ENCODE peak calls at places on chromosomes 2 and 18, in nine cellular contexts. One of them, this sample, is unnamed.
A peak's percentile ranks its signal among the peaks of the same experiment; 100 is the strongest.

GRCh38 chr2:219287569-219288265 is 8.6 kb downstream of the DNAJB2 start:
- DNase-seq in transverse colon: no peak
- DNase-seq in A549: no peak
- DNase-seq in suprapubic skin: peak; percentile 43
- DNase-seq in adrenal gland: no peak
- DNase-seq in gastrocnemius medialis: no peak
- DNase-seq in uterus: no peak
- DNase-seq in spleen: no peak
- DNase-seq in right lobe of liver: no peak
- DNase-seq in this sample: no peak

GRCh38 chr18:30094556-30094955 is 948.0 kb downstream of the DSC3 start:
- DNase-seq in transverse colon: no peak
- DNase-seq in A549: no peak
- DNase-seq in suprapubic skin: no peak
- DNase-seq in adrenal gland: no peak
- DNase-seq in gastrocnemius medialis: no peak
- DNase-seq in uterus: no peak
- DNase-seq in spleen: no peak
- DNase-seq in right lobe of liver: no peak
- DNase-seq in this sample: no peak

GRCh38 chr18:11533942-11534496 is 75.4 kb upstream of the SLC35G4 start:
- DNase-seq in transverse colon: no peak
- DNase-seq in A549: no peak
- DNase-seq in suprapubic skin: peak; percentile 65
- DNase-seq in adrenal gland: no peak
- DNase-seq in gastrocnemius medialis: no peak
- DNase-seq in uterus: no peak
- DNase-seq in spleen: no peak
- DNase-seq in right lobe of liver: no peak
- DNase-seq in this sample: no peak

GRCh38 chr2:33343387-33343895 is 133.0 kb upstream of the RASGRP3 start:
- DNase-seq in transverse colon: no peak
- DNase-seq in A549: no peak
- DNase-seq in suprapubic skin: no peak
- DNase-seq in adrenal gland: no peak
- DNase-seq in gastrocnemius medialis: no peak
- DNase-seq in uterus: no peak
- DNase-seq in spleen: no peak
- DNase-seq in right lobe of liver: no peak
- DNase-seq in this sample: no peak

GRCh38 chr2:240788482-240788881 is 31.5 kb downstream of the KIF1A start:
- DNase-seq in transverse colon: no peak
- DNase-seq in A549: no peak
- DNase-seq in suprapubic skin: no peak
- DNase-seq in adrenal gland: no peak
- DNase-seq in gastrocnemius medialis: no peak
- DNase-seq in uterus: no peak
- DNase-seq in spleen: no peak
- DNase-seq in right lobe of liver: no peak
- DNase-seq in this sample: no peak

GRCh38 chr2:47283687-47284086 is 119.3 kb upstream of the MSH2 start:
- DNase-seq in transverse colon: no peak
- DNase-seq in A549: no peak
- DNase-seq in suprapubic skin: no peak
- DNase-seq in adrenal gland: no peak
- DNase-seq in gastrocnemius medialis: no peak
- DNase-seq in uterus: no peak
- DNase-seq in spleen: no peak
- DNase-seq in right lobe of liver: no peak
- DNase-seq in this sample: no peak

GRCh38 chr2:232927041-232927792 is 57.2 kb downstream of the SNORC start:
- DNase-seq in transverse colon: no peak
- DNase-seq in A549: peak; percentile 22
- DNase-seq in suprapubic skin: no peak
- DNase-seq in adrenal gland: peak; percentile 22
- DNase-seq in gastrocnemius medialis: no peak
- DNase-seq in uterus: no peak
- DNase-seq in spleen: no peak
- DNase-seq in right lobe of liver: no peak
- DNase-seq in this sample: no peak

GRCh38 chr2:240224676-240225075 is 84.2 kb upstream of the OTOS start:
- DNase-seq in transverse colon: no peak
- DNase-seq in A549: no peak
- DNase-seq in suprapubic skin: no peak
- DNase-seq in adrenal gland: no peak
- DNase-seq in gastrocnemius medialis: no peak
- DNase-seq in uterus: no peak
- DNase-seq in spleen: no peak
- DNase-seq in right lobe of liver: no peak
- DNase-seq in this sample: no peak

GRCh38 chr18:80157708-80158343 is 48.8 kb downstream of the ADNP2 start:
- DNase-seq in transverse colon: peak; percentile 81
- DNase-seq in A549: peak; percentile 75
- DNase-seq in suprapubic skin: peak; percentile 86
- DNase-seq in adrenal gland: peak; percentile 79
- DNase-seq in gastrocnemius medialis: peak; percentile 39
- DNase-seq in uterus: peak; percentile 75
- DNase-seq in spleen: peak; percentile 89
- DNase-seq in right lobe of liver: peak; percentile 80
- DNase-seq in this sample: peak; percentile 95

DNA sequence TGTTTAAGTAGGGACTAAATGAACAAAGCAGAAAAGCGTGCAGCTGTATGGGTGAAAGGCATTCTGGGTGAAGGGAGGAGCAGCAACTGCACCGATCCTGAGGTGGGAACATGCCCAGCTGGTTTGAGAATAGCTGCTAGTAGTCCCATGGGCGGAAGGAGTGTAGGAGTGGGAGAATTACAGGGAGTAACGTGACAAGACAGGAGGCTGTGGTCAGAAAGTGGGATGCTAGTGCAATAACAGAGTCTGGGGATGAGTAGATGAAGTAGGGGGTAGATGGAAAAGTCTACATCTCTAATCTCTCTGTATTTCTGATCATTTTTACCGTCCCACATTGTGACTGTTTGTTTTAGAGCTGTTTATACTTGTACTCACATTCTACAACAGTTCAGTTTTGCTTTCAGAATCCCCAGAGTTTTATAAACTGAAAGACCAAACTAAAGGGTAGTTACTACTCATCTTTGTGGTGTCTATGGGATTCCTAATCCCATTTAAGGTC is 118.9 kb downstream of the LCLAT1 start:
- DNase-seq in transverse colon: no peak
- DNase-seq in A549: no peak
- DNase-seq in suprapubic skin: no peak
- DNase-seq in adrenal gland: no peak
- DNase-seq in gastrocnemius medialis: peak; percentile 23
- DNase-seq in uterus: peak; percentile 20
- DNase-seq in spleen: no peak
- DNase-seq in right lobe of liver: no peak
- DNase-seq in this sample: no peak
- H3K27ac ChIP-seq in transverse colon: peak overlapping the region; percentile 47
- H3K27ac ChIP-seq in A549: no peak overlapping the region
- H3K27ac ChIP-seq in suprapubic skin: peak overlapping the region; percentile 69
- H3K27ac ChIP-seq in adrenal gland: no peak overlapping the region
- H3K27ac ChIP-seq in gastrocnemius medialis: peak overlapping the region; percentile 78
- H3K27ac ChIP-seq in uterus: no peak overlapping the region
- H3K27ac ChIP-seq in spleen: no peak overlapping the region
- H3K27ac ChIP-seq in right lobe of liver: no peak overlapping the region
- H3K27ac ChIP-seq in this sample: peak overlapping the region; percentile 48

GRCh38 chr2:172172513-172173217 is 70.0 kb upstream of the DLX2 start:
- DNase-seq in transverse colon: peak; percentile 86
- DNase-seq in A549: peak; percentile 58
- DNase-seq in suprapubic skin: no peak
- DNase-seq in adrenal gland: peak; percentile 61
- DNase-seq in gastrocnemius medialis: peak; percentile 25
- DNase-seq in uterus: peak; percentile 67
- DNase-seq in spleen: peak; percentile 92
- DNase-seq in right lobe of liver: peak; percentile 76
- DNase-seq in this sample: peak; percentile 53
- TF ChIP-seq POLR2A in transverse colon: peak; percentile 46
- TF ChIP-seq POLR2A in A549: no peak
- TF ChIP-seq POLR2A in suprapubic skin: no peak
- TF ChIP-seq POLR2A in adrenal gland: no peak
- TF ChIP-seq POLR2A in gastrocnemius medialis: no peak
- TF ChIP-seq POLR2A in uterus: no peak
- TF ChIP-seq POLR2A in spleen: no peak
- TF ChIP-seq POLR2A in right lobe of liver: no peak
- TF ChIP-seq POLR2A in this sample: no peak

DNA sequence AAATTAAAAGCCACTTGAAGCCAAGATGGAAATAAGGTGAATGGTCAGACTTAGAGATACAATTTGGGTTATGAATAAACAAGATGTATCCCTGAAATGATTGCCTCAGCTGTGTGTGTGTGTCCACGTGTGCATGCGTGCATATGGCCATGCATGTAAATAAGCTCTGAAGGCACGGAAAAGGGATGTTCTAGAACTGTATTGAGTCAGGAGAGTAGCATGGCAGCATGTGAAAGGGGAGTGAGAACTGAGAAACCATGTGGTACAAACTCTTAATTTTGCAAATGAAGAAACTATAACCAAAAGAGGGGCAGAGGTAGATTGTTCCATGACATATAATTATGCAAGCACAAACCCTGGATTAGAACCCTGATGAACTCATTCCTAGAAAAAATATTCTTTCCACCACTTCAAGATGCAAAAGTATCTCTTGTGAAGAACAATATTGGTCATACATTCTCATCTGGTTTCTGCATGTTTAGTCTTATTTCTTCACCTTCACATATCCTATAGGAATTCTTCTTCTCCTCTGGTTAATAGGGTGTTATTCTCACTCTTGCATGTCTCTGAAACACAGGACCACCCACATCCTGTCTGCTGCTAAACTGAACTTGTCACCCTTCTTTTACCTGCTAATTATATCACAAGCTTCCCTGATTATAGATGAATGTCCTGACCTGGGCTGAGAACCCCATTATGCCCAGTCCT is 455.8 kb downstream of the SETBP1 start:
- DNase-seq in transverse colon: no peak
- DNase-seq in A549: no peak
- DNase-seq in suprapubic skin: no peak
- DNase-seq in adrenal gland: no peak
- DNase-seq in gastrocnemius medialis: no peak
- DNase-seq in uterus: no peak
- DNase-seq in spleen: no peak
- DNase-seq in right lobe of liver: no peak
- DNase-seq in this sample: no peak
- H3K27ac ChIP-seq in transverse colon: no peak overlapping the region
- H3K27ac ChIP-seq in A549: no peak overlapping the region
- H3K27ac ChIP-seq in suprapubic skin: no peak overlapping the region
- H3K27ac ChIP-seq in adrenal gland: no peak overlapping the region
- H3K27ac ChIP-seq in gastrocnemius medialis: no peak overlapping the region
- H3K27ac ChIP-seq in uterus: no peak overlapping the region
- H3K27ac ChIP-seq in spleen: no peak overlapping the region
- H3K27ac ChIP-seq in right lobe of liver: no peak overlapping the region
- H3K27ac ChIP-seq in this sample: no peak overlapping the region

GRCh38 chr2:230410263-230410662 is 5.7 kb upstream of the SP100 start:
- DNase-seq in transverse colon: no peak
- DNase-seq in A549: no peak
- DNase-seq in suprapubic skin: no peak
- DNase-seq in adrenal gland: no peak
- DNase-seq in gastrocnemius medialis: no peak
- DNase-seq in uterus: no peak
- DNase-seq in spleen: no peak
- DNase-seq in right lobe of liver: no peak
- DNase-seq in this sample: no peak

GRCh38 chr2:230412369-230412706 is 3.7 kb upstream of the SP100 start:
- DNase-seq in transverse colon: no peak
- DNase-seq in A549: no peak
- DNase-seq in suprapubic skin: no peak
- DNase-seq in adrenal gland: no peak
- DNase-seq in gastrocnemius medialis: no peak
- DNase-seq in uterus: no peak
- DNase-seq in spleen: no peak
- DNase-seq in right lobe of liver: no peak
- DNase-seq in this sample: no peak

GRCh38 chr2:230410861-230411464 is 5.0 kb upstream of the SP100 start:
- DNase-seq in transverse colon: no peak
- DNase-seq in A549: no peak
- DNase-seq in suprapubic skin: peak; percentile 78
- DNase-seq in adrenal gland: no peak
- DNase-seq in gastrocnemius medialis: no peak
- DNase-seq in uterus: no peak
- DNase-seq in spleen: peak; percentile 76
- DNase-seq in right lobe of liver: no peak
- DNase-seq in this sample: no peak

GRCh38 chr2:230412846-230413245 is 3.2 kb upstream of the SP100 start:
- DNase-seq in transverse colon: no peak
- DNase-seq in A549: no peak
- DNase-seq in suprapubic skin: no peak
- DNase-seq in adrenal gland: no peak
- DNase-seq in gastrocnemius medialis: no peak
- DNase-seq in uterus: no peak
- DNase-seq in spleen: peak; percentile 78
- DNase-seq in right lobe of liver: no peak
- DNase-seq in this sample: no peak

DNA sequence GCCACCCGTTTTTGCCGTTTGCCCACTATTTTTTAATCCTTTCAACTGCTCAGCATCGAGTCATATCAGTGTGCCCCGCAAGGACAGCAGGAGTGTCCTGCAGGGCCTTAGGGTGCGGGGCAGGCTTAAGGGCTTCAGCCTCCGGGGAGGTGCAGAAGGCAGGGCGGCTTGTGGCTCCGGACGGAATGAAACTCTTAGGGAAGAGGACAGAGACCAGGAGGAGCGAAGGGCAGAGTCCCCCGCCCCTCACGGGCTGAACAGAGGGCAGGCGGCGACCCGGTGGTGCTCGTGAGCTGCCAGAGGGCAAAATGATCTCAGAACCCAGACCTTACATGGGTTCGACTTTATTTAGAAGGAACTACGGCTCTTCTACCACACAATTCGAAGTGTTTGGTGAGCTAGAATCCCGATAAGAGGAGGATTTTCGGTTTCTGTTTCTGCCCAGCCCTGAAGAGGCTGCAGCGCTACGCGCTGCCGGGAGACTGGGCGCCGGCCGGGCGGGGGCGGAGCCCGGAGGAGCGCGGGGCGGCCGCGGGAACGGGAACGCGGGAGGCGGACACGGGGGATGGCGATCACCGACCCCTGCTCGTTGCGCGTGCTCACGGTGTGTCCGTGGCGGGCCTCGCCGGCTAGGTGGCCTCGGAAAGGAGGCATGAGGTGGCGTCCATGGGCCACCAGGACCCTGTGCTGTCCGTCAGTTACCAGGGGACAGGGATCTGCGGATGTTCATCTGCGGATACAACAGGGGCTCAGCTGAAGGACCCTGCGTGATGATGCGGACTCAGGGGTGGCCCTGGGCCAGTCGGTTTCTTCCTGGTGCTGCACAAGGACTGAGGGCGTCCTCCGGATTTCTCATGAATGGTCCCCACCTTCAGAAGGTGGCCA is 4.3 kb upstream of the SP100 start:
- DNase-seq in transverse colon: peak; percentile 73
- DNase-seq in A549: peak; percentile 30
- DNase-seq in suprapubic skin: peak; percentile 84
- DNase-seq in adrenal gland: peak; percentile 80
- DNase-seq in gastrocnemius medialis: no peak
- DNase-seq in uterus: peak; percentile 71
- DNase-seq in spleen: peak; percentile 95
- DNase-seq in right lobe of liver: peak; percentile 86
- DNase-seq in this sample: no peak
- TF ChIP-seq POLR2A in transverse colon: peak; percentile 73
- TF ChIP-seq POLR2A in A549: no peak
- TF ChIP-seq POLR2A in suprapubic skin: peak; percentile 12
- TF ChIP-seq POLR2A in adrenal gland: peak; percentile 77
- TF ChIP-seq POLR2A in gastrocnemius medialis: peak; percentile 43
- TF ChIP-seq POLR2A in uterus: peak; percentile 49
- TF ChIP-seq POLR2A in spleen: no peak
- TF ChIP-seq POLR2A in right lobe of liver: peak; percentile 80
- TF ChIP-seq POLR2A in this sample: peak; percentile 42

GRCh38 chr2:236653863-236654262 is 84.2 kb downstream of the ACKR3 start:
- DNase-seq in transverse colon: no peak
- DNase-seq in A549: no peak
- DNase-seq in suprapubic skin: no peak
- DNase-seq in adrenal gland: no peak
- DNase-seq in gastrocnemius medialis: no peak
- DNase-seq in uterus: no peak
- DNase-seq in spleen: no peak
- DNase-seq in right lobe of liver: no peak
- DNase-seq in this sample: no peak
- H3K27ac ChIP-seq in transverse colon: no peak overlapping the region
- H3K27ac ChIP-seq in A549: peak overlapping the region; percentile 14
- H3K27ac ChIP-seq in suprapubic skin: no peak overlapping the region
- H3K27ac ChIP-seq in adrenal gland: no peak overlapping the region
- H3K27ac ChIP-seq in gastrocnemius medialis: no peak overlapping the region
- H3K27ac ChIP-seq in uterus: no peak overlapping the region
- H3K27ac ChIP-seq in spleen: no peak overlapping the region
- H3K27ac ChIP-seq in right lobe of liver: no peak overlapping the region
- H3K27ac ChIP-seq in this sample: peak overlapping the region; percentile 37

This sample was measured in tibial nerve.